ENCODE peak calls at places on chromosomes 16 and 17, in five cellular contexts. L is T-cell; V is HT-29; D is NCI-H187; X is stimulated activated CD4-positive, alpha-beta T cell treated with anti-CD3 and anti-CD28 coated beads, Interleukin-15, amount 100 ng/mL, for 1 hour. I is an unnamed sample.

GRCh38 chr17:20263595-20263994 is 203.7 kb downstream of the LGALS9B start:
- DNase-seq in X (no peak), D (no peak), L (no peak), V (no peak), I (no peak)

GRCh38 chr16:74742051-74742481 is 32.6 kb downstream of the FA2H start:
- DNase-seq in D (no peak), L (no peak), V (no peak), X (no peak), I (no peak)

GRCh38 chr16:50368410-50369132 is at the start of gene BRD7:
- DNase-seq in D (no peak), V (peak), L (peak), X (peak), I (peak)

GRCh38 chr16:56231-56927 is 2.8 kb downstream of the SNRNP25 start:
- DNase-seq in D (no peak), X (no peak), V (no peak), L (no peak), I (no peak)

GRCh38 chr17:28738680-28739384 is 5.0 kb upstream of the TRAF4 start:
- DNase-seq in X (peak), L (no peak), V (no peak), D (no peak), I (peak)

GRCh38 chr17:61427567-61427966 is 24.7 kb upstream of the TBX4 start:
- DNase-seq in X (no peak), V (no peak), L (no peak), D (no peak), I (no peak)

GRCh38 chr17:30808785-30809286 is 15.7 kb downstream of the CRLF3 start:
- DNase-seq in X (no peak), V (no peak), D (no peak), L (no peak), I (peak)

GRCh38 chr17:8621585-8621984 is 8.9 kb downstream of the MYH10 start:
- DNase-seq in X (no peak), L (no peak), V (no peak), D (no peak), I (no peak)

GRCh38 chr16:78503501-78504110 is 404.2 kb downstream of the WWOX start:
- DNase-seq in V (peak), L (no peak), D (peak), X (no peak), I (peak)

GRCh38 chr16:82011199-82011641 is at the start of gene SDR42E1:
- DNase-seq in V (peak), L (peak), X (peak), D (no peak), I (peak)

GRCh38 chr16:70573451-70574121 is 50.0 kb downstream of the SF3B3 start:
- DNase-seq in D (no peak), X (no peak), L (no peak), V (no peak), I (no peak)